ENCODE peak calls at places on chromosomes 12 and 14, in eight cellular contexts. K, M, B, Z, H, S, N and U are unnamed samples.
A peak's percentile ranks its signal among the peaks of the same experiment; 100 is the strongest.

GRCh38 chr14:100160534-100160916 is 1.1 kb upstream of the DEGS2 start:
- DNase-seq in K (peak; percentile 46), M (no peak), B (no peak), Z (no peak), H (no peak), S (no peak), N (no peak), U (no peak)

GRCh38 chr12:74415633-74416032 is 122.0 kb upstream of the ATXN7L3B start:
- DNase-seq in K (no peak), M (peak; percentile 39), B (no peak), Z (no peak), H (no peak), S (no peak), N (no peak), U (no peak)

GRCh38 chr12:111270128-111270651 is 98.7 kb downstream of the PHETA1 start:
- DNase-seq in K (no peak), M (no peak), B (no peak), Z (no peak), H (no peak), S (no peak), N (no peak), U (no peak)

GRCh38 chr12:774051-774614 is 21.8 kb downstream of the WNK1 start:
- DNase-seq in K (no peak), M (peak; percentile 53), B (no peak), Z (no peak), H (no peak), S (no peak), N (no peak), U (no peak)

GRCh38 chr12:88401153-88401552 is 179.1 kb downstream of the KITLG start:
- DNase-seq in K (no peak), M (no peak), B (no peak), Z (no peak), H (no peak), S (no peak), N (no peak), U (no peak)

GRCh38 chr14:22982013-22982476 is 306 bp downstream of the AJUBA start:
- DNase-seq in K (peak; percentile 67), M (no peak), B (no peak), Z (no peak), H (no peak), S (no peak), N (no peak), U (no peak)

GRCh38 chr12:111123390-111123789 is 203.0 kb upstream of the MYL2 start:
- DNase-seq in K (no peak), M (no peak), B (no peak), Z (no peak), H (no peak), S (no peak), N (no peak), U (no peak)

GRCh38 chr12:74541074-74541473 is 3.4 kb downstream of the ATXN7L3B start:
- DNase-seq in K (no peak), M (no peak), B (no peak), Z (no peak), H (no peak), S (no peak), N (no peak), U (no peak)

GRCh38 chr14:63276492-63277342 is 42.0 kb downstream of the GPHB5 start:
- DNase-seq in K (no peak), M (peak; percentile 70), B (no peak), Z (no peak), H (no peak), S (no peak), N (peak; percentile 3), U (no peak)

GRCh38 chr12:15899282-15899870 is 11.8 kb upstream of the DERA start:
- DNase-seq in K (no peak), M (peak; percentile 38), B (no peak), Z (no peak), H (no peak), S (peak; percentile 27), N (no peak), U (no peak)

GRCh38 chr14:49497725-49498348 is 88.3 kb downstream of the RPS29 start:
- DNase-seq in K (no peak), M (peak; percentile 81), B (no peak), Z (no peak), H (no peak), S (peak; percentile 43), N (no peak), U (peak; percentile 26)

GRCh38 chr12:67853204-67853603 is 136.0 kb upstream of the IFNG-AS1 start:
- DNase-seq in K (no peak), M (no peak), B (no peak), Z (no peak), H (no peak), S (no peak), N (no peak), U (no peak)

DNA sequence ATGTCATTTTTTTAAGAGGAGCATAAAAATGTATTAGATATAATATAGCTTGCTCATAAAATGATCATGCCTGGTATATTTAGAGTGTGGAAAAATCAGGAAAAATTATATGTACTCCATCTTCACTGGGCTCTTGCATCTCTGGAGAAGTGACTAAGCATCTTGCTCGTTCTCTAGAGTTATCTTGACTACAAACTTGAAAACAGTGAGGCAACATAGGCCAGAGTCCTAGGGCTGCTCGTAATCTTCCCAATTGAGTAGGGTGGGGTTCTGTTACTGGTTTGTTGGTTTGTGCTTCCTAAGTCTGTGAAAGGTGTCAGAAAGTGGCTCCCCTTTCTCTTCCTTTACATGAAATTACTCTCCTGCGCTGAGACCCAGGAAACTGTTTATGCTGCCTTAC is 46.2 kb downstream of the AACS start:
- DNase-seq in K (no peak), M (no peak), B (no peak), Z (no peak), H (no peak), S (no peak), N (no peak), U (no peak)
- H3K27ac ChIP-seq in K (no peak overlapping the region), M (no peak overlapping the region), B (no peak overlapping the region), Z (no peak overlapping the region), H (no peak overlapping the region), S (no peak overlapping the region), N (no peak overlapping the region), U (no peak overlapping the region)

GRCh38 chr12:56591961-56592360 is 38.2 kb downstream of the BAZ2A start:
- DNase-seq in K (no peak), M (no peak), B (no peak), Z (no peak), H (no peak), S (no peak), N (no peak), U (no peak)

GRCh38 chr12:56591111-56591510 is 39.0 kb downstream of the BAZ2A start:
- DNase-seq in K (no peak), M (peak; percentile 20), B (no peak), Z (no peak), H (no peak), S (no peak), N (no peak), U (no peak)

GRCh38 chr12:56596815-56597214 is 33.3 kb downstream of the BAZ2A start:
- DNase-seq in K (no peak), M (no peak), B (no peak), Z (no peak), H (no peak), S (no peak), N (no peak), U (no peak)

GRCh38 chr12:56590237-56590830 is 39.8 kb downstream of the BAZ2A start:
- DNase-seq in K (no peak), M (peak; percentile 45), B (no peak), Z (no peak), H (no peak), S (no peak), N (no peak), U (no peak)

GRCh38 chr12:56593909-56594621 is 36.1 kb downstream of the BAZ2A start:
- DNase-seq in K (no peak), M (peak; percentile 85), B (peak; percentile 42), Z (peak; percentile 38), H (peak; percentile 41), S (peak; percentile 52), N (peak; percentile 56), U (no peak)
- H3K27ac ChIP-seq in K (no peak overlapping the region), M (no peak overlapping the region), B (peak overlapping the region; percentile 53), Z (no peak overlapping the region), H (no peak overlapping the region), S (no peak overlapping the region), N (peak overlapping the region; percentile 35), U (peak overlapping the region; percentile 50)

DNA sequence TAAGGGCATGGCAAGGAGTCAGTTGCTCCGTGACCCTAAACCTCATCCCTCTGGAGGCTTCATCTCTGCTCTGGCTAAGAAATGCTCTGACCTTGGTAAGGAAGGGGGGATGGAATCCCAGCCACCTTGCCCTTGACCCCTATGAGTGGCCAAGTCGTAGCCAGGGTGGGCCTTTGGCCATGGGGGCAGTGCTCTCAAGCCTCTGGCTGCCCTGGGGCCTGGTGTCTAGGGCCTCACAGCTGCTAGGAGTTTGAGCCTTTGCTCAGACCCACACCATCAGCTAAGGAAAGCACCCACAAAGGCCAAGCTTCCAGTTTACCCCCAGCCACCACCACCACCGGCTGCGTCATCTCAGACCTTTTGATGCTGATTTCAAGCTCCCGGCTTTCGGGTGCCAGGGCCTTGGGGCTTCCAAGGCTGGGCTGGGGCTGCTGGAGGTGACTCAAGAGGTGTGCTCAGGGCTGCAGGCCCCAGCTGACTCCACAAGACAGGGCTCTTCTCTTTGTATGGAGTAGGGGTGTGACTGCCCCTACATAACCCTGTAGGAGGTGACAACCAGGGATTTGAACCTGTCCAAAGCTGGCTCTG is 3.7 kb downstream of the ASB2 start:
- DNase-seq in K (no peak), M (no peak), B (no peak), Z (no peak), H (no peak), S (no peak), N (no peak), U (no peak)
- H3K27ac ChIP-seq in K (no peak overlapping the region), M (no peak overlapping the region), B (peak overlapping the region; percentile 78), Z (no peak overlapping the region), H (no peak overlapping the region), S (no peak overlapping the region), N (no peak overlapping the region), U (no peak overlapping the region)

GRCh38 chr12:12056951-12057350 is 13.8 kb upstream of the BCL2L14 start:
- DNase-seq in K (no peak), M (no peak), B (no peak), Z (no peak), H (no peak), S (no peak), N (no peak), U (no peak)
- H3K27ac ChIP-seq in K (no peak overlapping the region), M (no peak overlapping the region), B (no peak overlapping the region), Z (no peak overlapping the region), H (no peak overlapping the region), S (no peak overlapping the region), N (no peak overlapping the region), U (no peak overlapping the region)

DNA sequence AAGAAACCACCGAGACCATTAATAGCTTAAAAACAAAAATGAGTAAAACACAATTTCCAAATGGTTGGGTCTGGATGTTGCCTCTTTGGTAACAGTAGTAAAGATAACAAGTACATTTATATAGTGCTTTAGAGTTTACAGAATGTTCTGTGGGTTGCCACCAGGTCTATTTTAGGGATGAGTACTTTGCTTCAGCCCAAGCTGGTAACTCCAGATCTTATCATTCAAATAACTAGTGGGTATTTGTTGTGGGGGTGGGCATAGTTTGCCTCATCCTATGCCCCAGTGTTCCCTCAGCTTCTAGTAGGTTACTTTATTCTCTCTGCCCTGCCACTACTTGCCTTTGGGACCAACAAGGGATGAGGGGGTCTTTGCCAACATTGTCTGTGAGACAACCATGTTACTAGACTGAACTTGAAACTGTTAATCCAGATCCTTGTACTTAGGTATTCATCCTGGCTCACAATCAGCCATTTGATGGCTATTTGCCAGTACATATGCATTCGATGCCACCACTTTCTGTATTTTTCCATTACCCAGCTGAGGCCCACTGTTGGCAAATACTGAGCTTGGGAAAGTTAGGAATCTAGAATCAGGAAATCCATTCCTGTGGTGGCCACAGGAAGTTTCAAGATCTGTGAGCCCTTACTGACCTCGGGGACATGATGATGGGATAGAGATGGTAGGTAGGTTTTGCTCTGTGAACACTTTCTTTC is 17.6 kb upstream of the AKAP6 start:
- DNase-seq in K (no peak), M (no peak), B (no peak), Z (no peak), H (no peak), S (no peak), N (no peak), U (no peak)
- H3K27ac ChIP-seq in K (no peak overlapping the region), M (no peak overlapping the region), B (no peak overlapping the region), Z (no peak overlapping the region), H (no peak overlapping the region), S (no peak overlapping the region), N (no peak overlapping the region), U (no peak overlapping the region)